ENCODE peak calls at places on chromosomes 16 and 17, in five cellular contexts. W, U, R, G and V are unnamed samples.
A peak's percentile ranks its signal among the peaks of the same experiment; 100 is the strongest.

GRCh38 chr16:65727534-65728137 is 605.8 kb upstream of the CDH11 start:
- DNase-seq in R (peak; percentile 43), G (no peak), W (no peak), U (no peak), V (no peak)

GRCh38 chr17:44263360-44263902 is 4.5 kb downstream of the SLC4A1 start:
- DNase-seq in G (no peak), R (no peak), U (no peak), W (no peak), V (no peak)

GRCh38 chr16:30185141-30185682 is 1.8 kb downstream of the CORO1A start:
- DNase-seq in G (no peak), R (no peak), U (no peak), W (no peak), V (no peak)

GRCh38 chr16:87457051-87457611 is 35.7 kb downstream of the ZCCHC14 start:
- DNase-seq in G (no peak), U (no peak), W (peak; percentile 76), R (no peak), V (peak; percentile 81)

GRCh38 chr16:81326971-81327370 is 12.2 kb downstream of the GAN start:
- DNase-seq in R (no peak), U (no peak), W (no peak), G (no peak), V (no peak)

GRCh38 chr17:47695664-47696376 is 1.9 kb downstream of the TBKBP1 start:
- DNase-seq in U (no peak), R (no peak), W (no peak), G (no peak), V (no peak)

GRCh38 chr16:25854141-25854540 is 162.4 kb downstream of the HS3ST4 start:
- DNase-seq in W (no peak), G (no peak), R (no peak), U (no peak), V (no peak)

GRCh38 chr16:67109407-67110135 is at the start of gene PHAF1:
- DNase-seq in R (peak; percentile 95), U (peak; percentile 76), W (peak; percentile 83), G (peak; percentile 92), V (peak; percentile 95)

GRCh38 chr17:4490637-4491061 is 8.0 kb upstream of the SPNS2 start:
- DNase-seq in R (no peak), G (no peak), W (no peak), U (no peak), V (no peak)

GRCh38 chr17:20922128-20922670 is 120.6 kb downstream of the USP22 start:
- DNase-seq in W (peak; percentile 52), R (no peak), U (no peak), G (peak; percentile 33), V (peak; percentile 66)

DNA sequence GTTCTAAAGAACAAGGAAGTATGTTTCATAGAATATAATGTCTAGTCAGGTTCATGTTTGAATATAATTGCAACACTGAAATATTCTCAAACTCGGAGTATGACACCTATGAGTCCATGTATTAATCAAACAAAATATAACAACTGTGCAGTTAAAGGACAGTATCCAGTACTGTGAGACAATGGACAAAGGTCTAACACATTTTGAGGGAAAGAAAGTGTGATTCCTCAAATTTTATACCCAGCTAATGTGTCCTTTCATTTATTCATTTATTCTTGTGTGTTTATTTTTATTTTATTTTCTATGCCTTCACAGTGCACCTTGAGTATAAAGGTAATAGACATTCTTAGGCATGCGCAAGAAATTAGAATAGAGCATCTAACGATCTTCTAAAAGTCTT is 401.0 kb upstream of the ZFHX3 start:
- DNase-seq in U (no peak), W (no peak), G (no peak), R (no peak), V (no peak)
- H3K4me1 ChIP-seq in U (no peaks in the 10 kb centered on the region), W (no peaks in the 10 kb centered on the region), G (no peaks in the 10 kb centered on the region), R (no peaks in the 10 kb centered on the region), V (no peaks in the 10 kb centered on the region)

GRCh38 chr17:50818266-50818665 is 17.1 kb upstream of the WFIKKN2 start:
- DNase-seq in G (no peak), W (no peak), R (no peak), U (no peak), V (no peak)
- H3K4me2 ChIP-seq in G (no peak overlapping the region), W (no peak overlapping the region), R (no peak overlapping the region), U (no peak overlapping the region), V (no peak overlapping the region)

GRCh38 chr17:72810991-72811508 is 281.4 kb downstream of the SLC39A11 start:
- DNase-seq in G (no peak), W (no peak), U (no peak), R (no peak), V (no peak)
- H3K4me1 ChIP-seq in G (no peaks in the 10 kb centered on the region), W (no peaks in the 10 kb centered on the region), U (no peaks in the 10 kb centered on the region), R (peaks cover 3% of the 10 kb centered on the region), V (no peaks in the 10 kb centered on the region)

DNA sequence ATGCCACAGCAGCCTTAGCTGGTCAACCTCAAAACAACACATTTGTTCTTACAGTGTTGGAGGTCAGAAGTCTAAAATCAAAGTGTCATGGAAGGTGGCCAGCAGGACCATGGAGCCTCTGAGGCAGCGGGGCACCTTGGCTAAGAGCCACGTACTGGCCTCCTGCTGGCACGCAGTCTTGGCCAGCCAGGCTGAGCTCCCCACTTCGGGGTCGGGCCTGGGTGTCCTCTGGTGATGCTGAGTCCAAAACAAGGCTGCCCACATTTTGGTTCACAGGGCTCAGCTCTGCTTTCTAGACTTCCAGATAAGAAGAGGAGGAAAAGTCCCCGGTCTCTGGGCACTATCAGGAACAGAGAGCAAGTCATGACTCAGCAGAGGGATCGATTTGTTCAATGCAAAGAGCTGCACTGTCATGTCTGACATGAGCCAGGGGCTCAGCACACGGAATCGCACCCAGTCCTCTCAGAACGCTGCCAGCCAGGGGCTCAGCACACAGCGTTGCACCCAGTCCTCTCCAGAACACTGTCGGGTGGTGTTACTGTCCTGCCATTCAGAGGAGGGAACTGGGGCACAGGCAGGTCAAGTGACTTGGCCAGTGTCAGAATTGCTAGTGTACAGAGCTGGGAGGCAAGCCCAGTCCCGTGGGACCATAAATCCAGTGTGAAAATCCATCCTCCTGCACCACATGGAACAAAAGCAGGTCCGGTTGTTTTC is 2.5 kb downstream of the LGALS9 start:
- DNase-seq in R (no peak), U (no peak), G (no peak), W (peak; percentile 12), V (no peak)
- H3K4me2 ChIP-seq in R (no peak overlapping the region), U (peak overlapping the region; percentile 96), G (no peak overlapping the region), W (no peak overlapping the region), V (no peak overlapping the region)

GRCh38 chr17:34865696-34866095 is 95.6 kb downstream of the CCT6B start:
- DNase-seq in G (no peak), U (no peak), R (no peak), W (no peak), V (no peak)
- H3K4me1 ChIP-seq in G (no peaks in the 10 kb centered on the region), U (no peaks in the 10 kb centered on the region), R (no peaks in the 10 kb centered on the region), W (no peaks in the 10 kb centered on the region), V (no peaks in the 10 kb centered on the region)